ENCODE peak calls at places on chromosome 10, in ten cellular contexts. One of them, this sample, is unnamed.

GRCh38 chr10:85124592-85124991 is 796.2 kb downstream of the CCSER2 start:
- DNase-seq in heart left ventricle: peak; percentile 61
- DNase-seq in IMR-90: no peak
- DNase-seq in transverse colon: no peak
- DNase-seq in adrenal gland: peak; percentile 75
- DNase-seq in K562: no peak
- DNase-seq in sigmoid colon: no peak
- DNase-seq in prostate gland: no peak
- DNase-seq in A549: no peak
- DNase-seq in stomach: no peak
- DNase-seq in this sample: peak; percentile 25

GRCh38 chr10:23534328-23534727 is 95.5 kb downstream of the OTUD1 start:
- DNase-seq in IMR-90: no peak
- DNase-seq in sigmoid colon: no peak
- DNase-seq in transverse colon: no peak
- DNase-seq in adrenal gland: no peak
- DNase-seq in stomach: no peak
- DNase-seq in heart left ventricle: no peak
- DNase-seq in prostate gland: no peak
- DNase-seq in A549: no peak
- DNase-seq in K562: no peak
- DNase-seq in this sample: no peak

GRCh38 chr10:75181073-75181472 is 29.5 kb upstream of the VDAC2 start:
- DNase-seq in transverse colon: no peak
- DNase-seq in adrenal gland: no peak
- DNase-seq in stomach: no peak
- DNase-seq in A549: no peak
- DNase-seq in prostate gland: no peak
- DNase-seq in sigmoid colon: no peak
- DNase-seq in heart left ventricle: no peak
- DNase-seq in IMR-90: peak; percentile 12
- DNase-seq in K562: no peak
- DNase-seq in this sample: no peak

GRCh38 chr10:119616879-119617580 is 20.3 kb upstream of the TIAL1 start:
- DNase-seq in heart left ventricle: peak; percentile 33
- DNase-seq in K562: peak; percentile 75
- DNase-seq in IMR-90: no peak
- DNase-seq in transverse colon: no peak
- DNase-seq in sigmoid colon: no peak
- DNase-seq in prostate gland: no peak
- DNase-seq in stomach: no peak
- DNase-seq in A549: no peak
- DNase-seq in adrenal gland: no peak
- DNase-seq in this sample: no peak

GRCh38 chr10:110411047-110411410 is 86.7 kb upstream of the DUSP5 start:
- DNase-seq in prostate gland: no peak
- DNase-seq in transverse colon: no peak
- DNase-seq in IMR-90: peak; percentile 75
- DNase-seq in heart left ventricle: peak; percentile 61
- DNase-seq in sigmoid colon: peak; percentile 81
- DNase-seq in K562: no peak
- DNase-seq in stomach: no peak
- DNase-seq in adrenal gland: no peak
- DNase-seq in A549: no peak
- DNase-seq in this sample: no peak

GRCh38 chr10:58435297-58435696 is 50.1 kb downstream of the TFAM start:
- DNase-seq in transverse colon: peak; percentile 23
- DNase-seq in K562: peak; percentile 14
- DNase-seq in stomach: no peak
- DNase-seq in IMR-90: peak; percentile 99
- DNase-seq in prostate gland: no peak
- DNase-seq in A549: peak; percentile 48
- DNase-seq in sigmoid colon: no peak
- DNase-seq in adrenal gland: peak; percentile 69
- DNase-seq in heart left ventricle: peak; percentile 30
- DNase-seq in this sample: no peak

GRCh38 chr10:20002657-20003056 is 186.4 kb downstream of the PLXDC2 start:
- DNase-seq in IMR-90: no peak
- DNase-seq in K562: no peak
- DNase-seq in sigmoid colon: no peak
- DNase-seq in A549: no peak
- DNase-seq in transverse colon: no peak
- DNase-seq in prostate gland: no peak
- DNase-seq in stomach: no peak
- DNase-seq in heart left ventricle: no peak
- DNase-seq in adrenal gland: no peak
- DNase-seq in this sample: no peak

GRCh38 chr10:90051474-90051873 is 350.1 kb downstream of the KIF20B start:
- DNase-seq in prostate gland: no peak
- DNase-seq in K562: no peak
- DNase-seq in IMR-90: no peak
- DNase-seq in sigmoid colon: no peak
- DNase-seq in stomach: no peak
- DNase-seq in transverse colon: no peak
- DNase-seq in heart left ventricle: peak; percentile 23
- DNase-seq in adrenal gland: no peak
- DNase-seq in A549: no peak
- DNase-seq in this sample: no peak

GRCh38 chr10:1358860-1359598 is 302.8 kb downstream of the WDR37 start:
- DNase-seq in A549: no peak
- DNase-seq in adrenal gland: no peak
- DNase-seq in K562: no peak
- DNase-seq in IMR-90: no peak
- DNase-seq in sigmoid colon: no peak
- DNase-seq in heart left ventricle: no peak
- DNase-seq in stomach: no peak
- DNase-seq in prostate gland: no peak
- DNase-seq in transverse colon: no peak
- DNase-seq in this sample: no peak

GRCh38 chr10:50992356-50992866 is 81.9 kb upstream of the PRKG1 start:
- DNase-seq in K562: no peak
- DNase-seq in adrenal gland: no peak
- DNase-seq in A549: no peak
- DNase-seq in IMR-90: peak; percentile 31
- DNase-seq in heart left ventricle: peak; percentile 42
- DNase-seq in stomach: no peak
- DNase-seq in prostate gland: no peak
- DNase-seq in sigmoid colon: peak; percentile 66
- DNase-seq in transverse colon: no peak
- DNase-seq in this sample: no peak
- H3K27ac ChIP-seq in K562: no peak overlapping the region
- H3K27ac ChIP-seq in adrenal gland: peak overlapping the region; percentile 28
- H3K27ac ChIP-seq in A549: no peak overlapping the region
- H3K27ac ChIP-seq in IMR-90: peak overlapping the region; percentile 96
- H3K27ac ChIP-seq in heart left ventricle: peak overlapping the region; percentile 92
- H3K27ac ChIP-seq in stomach: peak overlapping the region; percentile 79
- H3K27ac ChIP-seq in prostate gland: no peak overlapping the region
- H3K27ac ChIP-seq in sigmoid colon: peak overlapping the region; percentile 81
- H3K27ac ChIP-seq in transverse colon: peak overlapping the region; percentile 86
- H3K27ac ChIP-seq in this sample: peak overlapping the region; percentile 87

GRCh38 chr10:102065561-102066420 is 642 bp downstream of the HPS6 start:
- DNase-seq in stomach: peak; percentile 34
- DNase-seq in A549: peak; percentile 38
- DNase-seq in IMR-90: peak; percentile 13
- DNase-seq in K562: peak; percentile 29
- DNase-seq in transverse colon: peak; percentile 35
- DNase-seq in adrenal gland: peak; percentile 35
- DNase-seq in sigmoid colon: peak; percentile 68
- DNase-seq in heart left ventricle: peak; percentile 44
- DNase-seq in prostate gland: peak; percentile 9
- DNase-seq in this sample: no peak
- TF ChIP-seq POLR2A in stomach: no peak
- TF ChIP-seq POLR2A in A549: no peak
- TF ChIP-seq POLR2A in IMR-90: no peak
- TF ChIP-seq POLR2A in K562: no peak
- TF ChIP-seq POLR2A in transverse colon: peak; percentile 7
- TF ChIP-seq POLR2A in adrenal gland: no peak
- TF ChIP-seq POLR2A in sigmoid colon: no peak
- TF ChIP-seq POLR2A in heart left ventricle: no peak
- TF ChIP-seq POLR2A in prostate gland: no peak
- TF ChIP-seq POLR2A in this sample: no peak

GRCh38 chr10:79143879-79144278 is 75.1 kb downstream of the ZMIZ1 start:
- DNase-seq in sigmoid colon: no peak
- DNase-seq in transverse colon: no peak
- DNase-seq in heart left ventricle: no peak
- DNase-seq in IMR-90: no peak
- DNase-seq in adrenal gland: no peak
- DNase-seq in stomach: no peak
- DNase-seq in K562: no peak
- DNase-seq in A549: no peak
- DNase-seq in prostate gland: no peak
- DNase-seq in this sample: no peak

GRCh38 chr10:79146611-79147130 is 77.9 kb downstream of the ZMIZ1 start:
- DNase-seq in transverse colon: peak; percentile 56
- DNase-seq in A549: no peak
- DNase-seq in sigmoid colon: peak; percentile 93
- DNase-seq in heart left ventricle: peak; percentile 87
- DNase-seq in stomach: peak; percentile 82
- DNase-seq in K562: no peak
- DNase-seq in prostate gland: peak; percentile 61
- DNase-seq in IMR-90: peak; percentile 37
- DNase-seq in adrenal gland: peak; percentile 95
- DNase-seq in this sample: peak; percentile 82

GRCh38 chr10:79144341-79145173 is 75.8 kb downstream of the ZMIZ1 start:
- DNase-seq in IMR-90: no peak
- DNase-seq in K562: no peak
- DNase-seq in stomach: peak; percentile 45
- DNase-seq in A549: no peak
- DNase-seq in sigmoid colon: no peak
- DNase-seq in prostate gland: no peak
- DNase-seq in heart left ventricle: no peak
- DNase-seq in transverse colon: no peak
- DNase-seq in adrenal gland: no peak
- DNase-seq in this sample: no peak

GRCh38 chr10:79145517-79146470 is 77.0 kb downstream of the ZMIZ1 start:
- DNase-seq in sigmoid colon: no peak
- DNase-seq in A549: no peak
- DNase-seq in prostate gland: no peak
- DNase-seq in heart left ventricle: no peak
- DNase-seq in IMR-90: no peak
- DNase-seq in transverse colon: no peak
- DNase-seq in stomach: no peak
- DNase-seq in adrenal gland: no peak
- DNase-seq in K562: peak; percentile 91
- DNase-seq in this sample: no peak

GRCh38 chr10:79145174-79145483 is 76.4 kb downstream of the ZMIZ1 start:
- DNase-seq in sigmoid colon: no peak
- DNase-seq in K562: no peak
- DNase-seq in stomach: no peak
- DNase-seq in adrenal gland: no peak
- DNase-seq in heart left ventricle: no peak
- DNase-seq in transverse colon: no peak
- DNase-seq in prostate gland: no peak
- DNase-seq in A549: no peak
- DNase-seq in IMR-90: no peak
- DNase-seq in this sample: no peak
- H3K4me1 ChIP-seq in sigmoid colon: peaks cover 100% of the 10 kb centered on the region
- H3K4me1 ChIP-seq in K562: peaks cover 62% of the 10 kb centered on the region
- H3K4me1 ChIP-seq in stomach: peaks cover 79% of the 10 kb centered on the region
- H3K4me1 ChIP-seq in adrenal gland: peaks cover 81% of the 10 kb centered on the region
- H3K4me1 ChIP-seq in heart left ventricle: peaks cover 100% of the 10 kb centered on the region
- H3K4me1 ChIP-seq in transverse colon: peaks cover 54% of the 10 kb centered on the region
- H3K4me1 ChIP-seq in prostate gland: peaks cover 49% of the 10 kb centered on the region
- H3K4me1 ChIP-seq in A549: peaks cover 80% of the 10 kb centered on the region
- H3K4me1 ChIP-seq in IMR-90: peaks cover 69% of the 10 kb centered on the region
- H3K4me1 ChIP-seq in this sample: peaks cover 49% of the 10 kb centered on the region

GRCh38 chr10:80459047-80459865 is 5.1 kb downstream of the TSPAN14 start:
- DNase-seq in K562: peak; percentile 96
- DNase-seq in heart left ventricle: peak; percentile 80
- DNase-seq in stomach: peak; percentile 75
- DNase-seq in sigmoid colon: peak; percentile 80
- DNase-seq in IMR-90: no peak
- DNase-seq in transverse colon: peak; percentile 86
- DNase-seq in A549: no peak
- DNase-seq in prostate gland: peak; percentile 48
- DNase-seq in adrenal gland: peak; percentile 55
- DNase-seq in this sample: peak; percentile 62

GRCh38 chr10:80462277-80462985 is 8.3 kb downstream of the TSPAN14 start:
- DNase-seq in IMR-90: peak; percentile 34
- DNase-seq in adrenal gland: no peak
- DNase-seq in heart left ventricle: no peak
- DNase-seq in stomach: no peak
- DNase-seq in A549: no peak
- DNase-seq in sigmoid colon: peak; percentile 71
- DNase-seq in prostate gland: no peak
- DNase-seq in transverse colon: no peak
- DNase-seq in K562: no peak
- DNase-seq in this sample: peak; percentile 60

GRCh38 chr10:80462986-80463741 is 9.1 kb downstream of the TSPAN14 start:
- DNase-seq in K562: no peak
- DNase-seq in A549: no peak
- DNase-seq in heart left ventricle: no peak
- DNase-seq in prostate gland: no peak
- DNase-seq in IMR-90: peak; percentile 81
- DNase-seq in sigmoid colon: peak; percentile 59
- DNase-seq in stomach: no peak
- DNase-seq in adrenal gland: no peak
- DNase-seq in transverse colon: no peak
- DNase-seq in this sample: no peak

GRCh38 chr10:80460399-80461207 is 6.5 kb downstream of the TSPAN14 start:
- DNase-seq in A549: no peak
- DNase-seq in sigmoid colon: peak; percentile 81
- DNase-seq in K562: peak; percentile 51
- DNase-seq in heart left ventricle: no peak
- DNase-seq in prostate gland: peak; percentile 98
- DNase-seq in IMR-90: peak; percentile 63
- DNase-seq in transverse colon: peak; percentile 87
- DNase-seq in adrenal gland: peak; percentile 56
- DNase-seq in stomach: peak; percentile 89
- DNase-seq in this sample: peak; percentile 51

DNA sequence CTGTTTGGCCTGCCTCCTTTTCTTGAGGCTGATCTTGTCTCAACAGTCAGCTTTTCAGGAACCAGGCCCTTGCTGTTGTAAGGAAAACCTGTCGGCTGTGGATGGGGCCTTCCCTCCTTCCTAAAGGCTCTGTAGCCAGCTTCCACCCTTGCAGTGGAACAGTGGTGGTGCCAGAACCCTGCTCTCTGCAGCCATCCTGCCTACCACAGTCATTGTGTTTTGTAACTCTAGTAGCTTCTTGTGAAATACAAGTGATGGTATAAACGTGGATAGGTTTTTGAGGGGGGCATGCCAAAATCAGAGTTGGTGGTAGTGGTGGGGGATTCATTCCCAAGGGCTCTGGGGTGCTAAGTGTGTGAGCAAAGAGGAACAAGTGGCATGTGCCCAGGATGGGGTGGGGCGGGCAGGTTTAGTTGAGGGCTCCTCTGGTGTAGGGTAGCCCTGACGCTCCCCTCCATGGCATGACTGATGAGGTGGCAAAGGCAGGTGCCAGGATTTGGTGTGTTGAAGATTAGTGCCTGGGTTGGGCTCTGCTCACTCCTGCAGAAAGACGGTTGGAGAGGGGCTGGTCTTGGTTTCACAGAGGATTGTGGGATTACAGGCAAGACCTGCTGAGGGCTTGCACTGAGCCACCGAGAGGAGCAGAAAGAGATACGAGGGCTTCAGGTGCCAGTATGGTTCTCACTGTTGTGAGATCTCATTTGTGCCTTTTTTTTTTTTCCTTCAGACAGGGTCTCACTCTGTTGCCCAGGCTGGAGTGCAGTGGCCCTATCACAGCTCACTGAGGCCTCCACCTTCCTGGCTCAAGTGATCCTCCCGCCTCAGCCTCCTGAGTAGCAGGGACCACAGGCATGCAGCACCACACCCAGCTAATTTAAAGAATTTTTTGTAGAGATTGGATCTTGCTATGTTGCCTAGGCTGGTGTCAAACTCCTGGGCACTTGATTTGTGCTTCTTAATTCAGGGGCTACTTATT is 7.4 kb downstream of the TSPAN14 start:
- DNase-seq in IMR-90: no peak
- DNase-seq in transverse colon: no peak
- DNase-seq in stomach: no peak
- DNase-seq in sigmoid colon: peak; percentile 74
- DNase-seq in adrenal gland: no peak
- DNase-seq in K562: no peak
- DNase-seq in heart left ventricle: no peak
- DNase-seq in A549: no peak
- DNase-seq in prostate gland: no peak
- DNase-seq in this sample: no peak
- H3K27ac ChIP-seq in IMR-90: peak overlapping the region; percentile 18
- H3K27ac ChIP-seq in transverse colon: peak overlapping the region; percentile 85
- H3K27ac ChIP-seq in stomach: peak overlapping the region; percentile 91
- H3K27ac ChIP-seq in sigmoid colon: peak overlapping the region; percentile 74
- H3K27ac ChIP-seq in adrenal gland: no peak overlapping the region
- H3K27ac ChIP-seq in K562: peak overlapping the region; percentile 5
- H3K27ac ChIP-seq in heart left ventricle: peak overlapping the region; percentile 73
- H3K27ac ChIP-seq in A549: peak overlapping the region; percentile 59
- H3K27ac ChIP-seq in prostate gland: peak overlapping the region; percentile 78
- H3K27ac ChIP-seq in this sample: peak overlapping the region; percentile 86